ENCODE peak calls at places on chromosomes 13 and 19, in seven cellular contexts. One of them, this sample, is unnamed.

GRCh38 chr13:20426766-20427448 is 98.8 kb downstream of the CRYL1 start:
- DNase-seq in epithelial cell of esophagus: no peak
- DNase-seq in stimulated activated CD4-positive, alpha-beta T cell treated with anti-CD3 and anti-CD28 coated beads, Interleukin-1b, Interleukin-23, amount 100 ng/mL, for 1 hour: no peak
- DNase-seq in activated CD8-positive, alpha-beta memory T cell treated with anti-CD3 and anti-CD28 coated beads for 1 hour: no peak
- DNase-seq in CD4-positive, alpha-beta memory T cell: no peak
- DNase-seq in GM19239: no peak
- DNase-seq in activated gamma-delta T cell treated with Interleukin-2 at 50 U/mL for 16 hours: no peak
- DNase-seq in this sample: no peak

GRCh38 chr19:58406818-58407657 is 1.4 kb upstream of the ZNF584 start:
- DNase-seq in activated CD8-positive, alpha-beta memory T cell treated with anti-CD3 and anti-CD28 coated beads for 1 hour: no peak
- DNase-seq in epithelial cell of esophagus: no peak
- DNase-seq in GM19239: no peak
- DNase-seq in activated gamma-delta T cell treated with Interleukin-2 at 50 U/mL for 16 hours: no peak
- DNase-seq in CD4-positive, alpha-beta memory T cell: no peak
- DNase-seq in stimulated activated CD4-positive, alpha-beta T cell treated with anti-CD3 and anti-CD28 coated beads, Interleukin-1b, Interleukin-23, amount 100 ng/mL, for 1 hour: no peak
- DNase-seq in this sample: no peak

GRCh38 chr19:13022859-13023636 is 27.8 kb downstream of the NFIX start:
- DNase-seq in stimulated activated CD4-positive, alpha-beta T cell treated with anti-CD3 and anti-CD28 coated beads, Interleukin-1b, Interleukin-23, amount 100 ng/mL, for 1 hour: no peak
- DNase-seq in epithelial cell of esophagus: peak; percentile 85
- DNase-seq in GM19239: no peak
- DNase-seq in activated gamma-delta T cell treated with Interleukin-2 at 50 U/mL for 16 hours: no peak
- DNase-seq in CD4-positive, alpha-beta memory T cell: no peak
- DNase-seq in activated CD8-positive, alpha-beta memory T cell treated with anti-CD3 and anti-CD28 coated beads for 1 hour: no peak
- DNase-seq in this sample: peak; percentile 96

GRCh38 chr13:97878421-97879375 is 74.8 kb upstream of the IPO5 start:
- DNase-seq in GM19239: no peak
- DNase-seq in activated gamma-delta T cell treated with Interleukin-2 at 50 U/mL for 16 hours: no peak
- DNase-seq in stimulated activated CD4-positive, alpha-beta T cell treated with anti-CD3 and anti-CD28 coated beads, Interleukin-1b, Interleukin-23, amount 100 ng/mL, for 1 hour: no peak
- DNase-seq in activated CD8-positive, alpha-beta memory T cell treated with anti-CD3 and anti-CD28 coated beads for 1 hour: no peak
- DNase-seq in epithelial cell of esophagus: no peak
- DNase-seq in CD4-positive, alpha-beta memory T cell: no peak
- DNase-seq in this sample: peak; percentile 33

GRCh38 chr13:49342404-49342803 is 94.7 kb downstream of the CDADC1 start:
- DNase-seq in CD4-positive, alpha-beta memory T cell: no peak
- DNase-seq in epithelial cell of esophagus: no peak
- DNase-seq in stimulated activated CD4-positive, alpha-beta T cell treated with anti-CD3 and anti-CD28 coated beads, Interleukin-1b, Interleukin-23, amount 100 ng/mL, for 1 hour: no peak
- DNase-seq in GM19239: no peak
- DNase-seq in activated gamma-delta T cell treated with Interleukin-2 at 50 U/mL for 16 hours: no peak
- DNase-seq in activated CD8-positive, alpha-beta memory T cell treated with anti-CD3 and anti-CD28 coated beads for 1 hour: no peak
- DNase-seq in this sample: no peak

GRCh38 chr13:110528911-110529310 is 32.6 kb downstream of the RAB20 start:
- DNase-seq in activated CD8-positive, alpha-beta memory T cell treated with anti-CD3 and anti-CD28 coated beads for 1 hour: no peak
- DNase-seq in GM19239: no peak
- DNase-seq in CD4-positive, alpha-beta memory T cell: no peak
- DNase-seq in stimulated activated CD4-positive, alpha-beta T cell treated with anti-CD3 and anti-CD28 coated beads, Interleukin-1b, Interleukin-23, amount 100 ng/mL, for 1 hour: no peak
- DNase-seq in epithelial cell of esophagus: no peak
- DNase-seq in activated gamma-delta T cell treated with Interleukin-2 at 50 U/mL for 16 hours: no peak
- DNase-seq in this sample: no peak

GRCh38 chr19:14218615-14219330 is 12.8 kb upstream of the ADGRL1 start:
- DNase-seq in CD4-positive, alpha-beta memory T cell: no peak
- DNase-seq in epithelial cell of esophagus: no peak
- DNase-seq in activated gamma-delta T cell treated with Interleukin-2 at 50 U/mL for 16 hours: no peak
- DNase-seq in GM19239: no peak
- DNase-seq in activated CD8-positive, alpha-beta memory T cell treated with anti-CD3 and anti-CD28 coated beads for 1 hour: no peak
- DNase-seq in stimulated activated CD4-positive, alpha-beta T cell treated with anti-CD3 and anti-CD28 coated beads, Interleukin-1b, Interleukin-23, amount 100 ng/mL, for 1 hour: no peak
- DNase-seq in this sample: no peak

GRCh38 chr13:51874651-51875050 is 12.9 kb downstream of the CCDC70 start:
- DNase-seq in epithelial cell of esophagus: no peak
- DNase-seq in CD4-positive, alpha-beta memory T cell: no peak
- DNase-seq in activated gamma-delta T cell treated with Interleukin-2 at 50 U/mL for 16 hours: no peak
- DNase-seq in activated CD8-positive, alpha-beta memory T cell treated with anti-CD3 and anti-CD28 coated beads for 1 hour: no peak
- DNase-seq in GM19239: no peak
- DNase-seq in stimulated activated CD4-positive, alpha-beta T cell treated with anti-CD3 and anti-CD28 coated beads, Interleukin-1b, Interleukin-23, amount 100 ng/mL, for 1 hour: no peak
- DNase-seq in this sample: no peak

GRCh38 chr13:30577381-30577780 is 40.3 kb upstream of the USPL1 start:
- DNase-seq in activated gamma-delta T cell treated with Interleukin-2 at 50 U/mL for 16 hours: peak; percentile 44
- DNase-seq in stimulated activated CD4-positive, alpha-beta T cell treated with anti-CD3 and anti-CD28 coated beads, Interleukin-1b, Interleukin-23, amount 100 ng/mL, for 1 hour: no peak
- DNase-seq in activated CD8-positive, alpha-beta memory T cell treated with anti-CD3 and anti-CD28 coated beads for 1 hour: peak; percentile 6
- DNase-seq in epithelial cell of esophagus: peak; percentile 93
- DNase-seq in GM19239: peak; percentile 20
- DNase-seq in CD4-positive, alpha-beta memory T cell: peak; percentile 17
- DNase-seq in this sample: peak; percentile 93

GRCh38 chr13:20351279-20352022 is 119.3 kb upstream of the GJB6 start:
- DNase-seq in stimulated activated CD4-positive, alpha-beta T cell treated with anti-CD3 and anti-CD28 coated beads, Interleukin-1b, Interleukin-23, amount 100 ng/mL, for 1 hour: no peak
- DNase-seq in CD4-positive, alpha-beta memory T cell: no peak
- DNase-seq in activated CD8-positive, alpha-beta memory T cell treated with anti-CD3 and anti-CD28 coated beads for 1 hour: no peak
- DNase-seq in epithelial cell of esophagus: peak; percentile 82
- DNase-seq in activated gamma-delta T cell treated with Interleukin-2 at 50 U/mL for 16 hours: no peak
- DNase-seq in GM19239: no peak
- DNase-seq in this sample: peak; percentile 88

GRCh38 chr19:30358821-30359580 is 13.2 kb upstream of the ZNF536 start:
- DNase-seq in activated CD8-positive, alpha-beta memory T cell treated with anti-CD3 and anti-CD28 coated beads for 1 hour: no peak
- DNase-seq in stimulated activated CD4-positive, alpha-beta T cell treated with anti-CD3 and anti-CD28 coated beads, Interleukin-1b, Interleukin-23, amount 100 ng/mL, for 1 hour: no peak
- DNase-seq in GM19239: no peak
- DNase-seq in CD4-positive, alpha-beta memory T cell: no peak
- DNase-seq in epithelial cell of esophagus: no peak
- DNase-seq in activated gamma-delta T cell treated with Interleukin-2 at 50 U/mL for 16 hours: no peak
- DNase-seq in this sample: no peak

GRCh38 chr13:100808330-100808729 is 133.7 kb upstream of the TMTC4 start:
- DNase-seq in CD4-positive, alpha-beta memory T cell: no peak
- DNase-seq in GM19239: no peak
- DNase-seq in activated gamma-delta T cell treated with Interleukin-2 at 50 U/mL for 16 hours: no peak
- DNase-seq in activated CD8-positive, alpha-beta memory T cell treated with anti-CD3 and anti-CD28 coated beads for 1 hour: no peak
- DNase-seq in epithelial cell of esophagus: no peak
- DNase-seq in stimulated activated CD4-positive, alpha-beta T cell treated with anti-CD3 and anti-CD28 coated beads, Interleukin-1b, Interleukin-23, amount 100 ng/mL, for 1 hour: no peak
- DNase-seq in this sample: no peak

GRCh38 chr13:113936166-113936565 is 37.7 kb downstream of the C13orf46 start:
- DNase-seq in epithelial cell of esophagus: peak; percentile 19
- DNase-seq in stimulated activated CD4-positive, alpha-beta T cell treated with anti-CD3 and anti-CD28 coated beads, Interleukin-1b, Interleukin-23, amount 100 ng/mL, for 1 hour: no peak
- DNase-seq in CD4-positive, alpha-beta memory T cell: no peak
- DNase-seq in activated gamma-delta T cell treated with Interleukin-2 at 50 U/mL for 16 hours: no peak
- DNase-seq in GM19239: no peak
- DNase-seq in activated CD8-positive, alpha-beta memory T cell treated with anti-CD3 and anti-CD28 coated beads for 1 hour: no peak
- DNase-seq in this sample: no peak

GRCh38 chr13:98142427-98143156 is at the start of gene FARP1:
- DNase-seq in activated CD8-positive, alpha-beta memory T cell treated with anti-CD3 and anti-CD28 coated beads for 1 hour: no peak
- DNase-seq in stimulated activated CD4-positive, alpha-beta T cell treated with anti-CD3 and anti-CD28 coated beads, Interleukin-1b, Interleukin-23, amount 100 ng/mL, for 1 hour: no peak
- DNase-seq in epithelial cell of esophagus: peak; percentile 80
- DNase-seq in GM19239: peak; percentile 59
- DNase-seq in activated gamma-delta T cell treated with Interleukin-2 at 50 U/mL for 16 hours: peak; percentile 4
- DNase-seq in CD4-positive, alpha-beta memory T cell: no peak
- DNase-seq in this sample: peak; percentile 66

GRCh38 chr13:109720758-109721184 is 65.6 kb downstream of the IRS2 start:
- DNase-seq in GM19239: no peak
- DNase-seq in activated gamma-delta T cell treated with Interleukin-2 at 50 U/mL for 16 hours: no peak
- DNase-seq in epithelial cell of esophagus: no peak
- DNase-seq in activated CD8-positive, alpha-beta memory T cell treated with anti-CD3 and anti-CD28 coated beads for 1 hour: no peak
- DNase-seq in stimulated activated CD4-positive, alpha-beta T cell treated with anti-CD3 and anti-CD28 coated beads, Interleukin-1b, Interleukin-23, amount 100 ng/mL, for 1 hour: no peak
- DNase-seq in CD4-positive, alpha-beta memory T cell: no peak
- DNase-seq in this sample: no peak